ENCODE peak calls at places on chromosomes 12 and 14, in four cellular contexts. O is Daoy; H is effector memory CD4-positive, alpha-beta T cell; A is tibial nerve. S is an unnamed sample.

GRCh38 chr12:76645934-76646333 is 86.4 kb upstream of the OSBPL8 start:
- DNase-seq in O (no peak), A (no peak), H (no peak), S (no peak)

GRCh38 chr12:58189030-58189429 is 247.7 kb downstream of the ATP23 start:
- DNase-seq in H (no peak), A (no peak), O (no peak), S (no peak)

GRCh38 chr12:89733579-89734201 is 25.1 kb upstream of the ATP2B1 start:
- DNase-seq in H (no peak), O (peak), A (no peak), S (peak)

GRCh38 chr12:60494249-60494648 is 898.4 kb downstream of the SLC16A7 start:
- DNase-seq in A (no peak), O (no peak), H (no peak), S (peak)

GRCh38 chr12:54463484-54463883 is 9.9 kb downstream of the GTSF1 start:
- DNase-seq in A (no peak), H (no peak), O (no peak), S (no peak)

GRCh38 chr12:26435005-26435404 is 239.6 kb downstream of the SSPN start:
- DNase-seq in A (no peak), H (no peak), O (no peak), S (no peak)

GRCh38 chr14:90828642-90829487 is 12.6 kb upstream of the TTC7B start:
- DNase-seq in H (no peak), A (no peak), O (peak), S (no peak)

GRCh38 chr14:37172024-37172869 is at the start of gene SLC25A21:
- DNase-seq in O (peak), H (no peak), A (peak), S (no peak)

GRCh38 chr12:48508987-48509386 is 16.4 kb upstream of the OR8S1 start:
- DNase-seq in A (no peak), H (no peak), O (no peak), S (no peak)

GRCh38 chr12:18430425-18431048 is 169.2 kb downstream of the PIK3C2G start:
- DNase-seq in A (peak), H (no peak), O (no peak), S (peak)

GRCh38 chr12:105978276-105978675 is 160.5 kb downstream of the NUAK1 start:
- DNase-seq in H (no peak), O (no peak), A (no peak), S (no peak)

GRCh38 chr12:1500095-1500801 is 94.1 kb downstream of the FBXL14 start:
- DNase-seq in A (no peak), H (no peak), O (peak), S (peak)

GRCh38 chr12:123119808-123120207 is 31.1 kb downstream of the PITPNM2 start:
- DNase-seq in A (no peak), O (no peak), H (no peak), S (no peak)

GRCh38 chr12:4490973-4491372 is 45.4 kb upstream of the FGF6 start:
- DNase-seq in O (no peak), H (no peak), A (no peak), S (no peak)

GRCh38 chr12:2487278-2487677 is 307.5 kb upstream of the FKBP4 start:
- DNase-seq in H (no peak), O (no peak), A (no peak), S (no peak)

GRCh38 chr12:116454076-116454475 is 105.1 kb upstream of the MAP1LC3B2 start:
- DNase-seq in O (no peak), H (no peak), A (no peak), S (no peak)

GRCh38 chr12:121059031-121059898 is 20.2 kb upstream of the OASL start:
- DNase-seq in O (no peak), H (no peak), A (no peak), S (no peak)